ENCODE peak calls at places on chromosomes 1 and 21, in five cellular contexts. L is NCI-H774, A is kidney tubule cell, O is T follicular helper cell, B is NCI-H1105 treated with DMSO at 0.1 percent for 48 hours. F is an unnamed sample.

GRCh38 chr1:199907361-199907760 is 120.1 kb upstream of the NR5A2 start:
- DNase-seq in B (no peak), L (no peak), O (no peak), A (no peak), F (no peak)

GRCh38 chr1:174217248-174217647 is 57.9 kb downstream of the RABGAP1L start:
- DNase-seq in A (peak; percentile 1), B (no peak), O (no peak), L (no peak), F (no peak)

GRCh38 chr1:59445040-59445439 is 148.1 kb downstream of the FGGY start:
- DNase-seq in L (no peak), O (no peak), A (peak; percentile 60), B (no peak), F (no peak)

GRCh38 chr1:37274491-37274890 is 199.9 kb upstream of the ZC3H12A start:
- DNase-seq in O (no peak), A (no peak), B (no peak), L (no peak), F (no peak)

GRCh38 chr1:63746129-63746864 is 27.5 kb upstream of the ROR1 start:
- DNase-seq in O (no peak), L (no peak), B (no peak), A (peak; percentile 84), F (no peak)

GRCh38 chr21:25509862-25510261 is 97.4 kb downstream of the MRPL39 start:
- DNase-seq in L (no peak), B (no peak), A (peak; percentile 12), O (no peak), F (no peak)

GRCh38 chr1:9655836-9656235 is 4.3 kb downstream of the PIK3CD start:
- DNase-seq in O (no peak), A (no peak), L (no peak), B (no peak), F (no peak)

GRCh38 chr1:42142894-42143675 is 10.1 kb upstream of the GUCA2B start:
- DNase-seq in B (peak; percentile 26), O (no peak), A (peak; percentile 25), L (peak; percentile 52), F (no peak)

GRCh38 chr1:219927298-219927955 is 930 bp downstream of the SLC30A10 start:
- DNase-seq in A (no peak), B (no peak), O (no peak), L (no peak), F (no peak)

GRCh38 chr1:39892611-39893595 is 8.8 kb downstream of the MYCL start:
- DNase-seq in O (no peak), B (peak; percentile 65), A (peak; percentile 76), L (peak; percentile 90), F (no peak)

GRCh38 chr21:43325968-43326367 is 101.0 kb downstream of the SIK1 start:
- DNase-seq in O (no peak), B (no peak), A (no peak), L (no peak), F (no peak)

GRCh38 chr21:28833181-28833580 is 159.5 kb downstream of the LTN1 start:
- DNase-seq in O (no peak), B (no peak), L (no peak), A (peak; percentile 60), F (no peak)